ENCODE peak calls at places on chromosomes 1 and 21, in ten cellular contexts. N is prostate gland, G is fibroblast of villous mesenchyme, P is lower lobe of right lung, S is tibial nerve, D is BJ, O is adrenal gland, E is cardiac muscle cell, K is astrocyte of the spinal cord, M is cardiac fibroblast. Z is an unnamed sample.

GRCh38 chr1:10626781-10627410 is 152.1 kb downstream of the PEX14 start:
- DNase-seq in N (no peak), G (no peak), P (no peak), S (no peak), D (no peak), O (no peak), E (no peak), K (no peak), M (no peak), Z (no peak)

GRCh38 chr1:165495811-165496143 is 48.0 kb upstream of the LRRC52 start:
- DNase-seq in N (no peak), G (peak), P (no peak), S (no peak), D (no peak), O (no peak), E (no peak), K (no peak), M (no peak), Z (no peak)

GRCh38 chr21:43318841-43319781 is 107.8 kb downstream of the SIK1 start:
- DNase-seq in N (no peak), G (peak), P (no peak), S (peak), D (no peak), O (no peak), E (peak), K (peak), M (peak), Z (peak)

GRCh38 chr1:116453906-116454305 is 80.9 kb downstream of the ATP1A1 start:
- DNase-seq in N (no peak), G (peak), P (no peak), S (no peak), D (no peak), O (no peak), E (no peak), K (no peak), M (no peak), Z (no peak)

GRCh38 chr1:17798011-17798410 is 42.9 kb downstream of the ACTL8 start:
- DNase-seq in N (no peak), G (no peak), P (no peak), S (no peak), D (no peak), O (no peak), E (no peak), K (no peak), M (no peak), Z (no peak)

GRCh38 chr21:31205412-31205811 is 138.6 kb downstream of the TIAM1 start:
- DNase-seq in N (no peak), G (no peak), P (no peak), S (no peak), D (no peak), O (no peak), E (no peak), K (no peak), M (no peak), Z (no peak)

GRCh38 chr21:33940164-33940563 is 24.6 kb upstream of the ATP5PO start:
- DNase-seq in N (no peak), G (peak), P (no peak), S (no peak), D (no peak), O (no peak), E (peak), K (peak), M (peak), Z (peak)

GRCh38 chr21:42962360-42963007 is 11.9 kb upstream of the PKNOX1 start:
- DNase-seq in N (no peak), G (no peak), P (no peak), S (no peak), D (no peak), O (no peak), E (no peak), K (no peak), M (no peak), Z (no peak)

GRCh38 chr1:39167632-39168209 is 36.8 kb upstream of the MACF1 start:
- DNase-seq in N (no peak), G (peak), P (no peak), S (no peak), D (no peak), O (no peak), E (peak), K (no peak), M (peak), Z (peak)

GRCh38 chr1:185483647-185484450 is 166.8 kb upstream of the IVNS1ABP start:
- DNase-seq in N (peak), G (peak), P (no peak), S (peak), D (peak), O (no peak), E (peak), K (peak), M (peak), Z (peak)

GRCh38 chr1:158071106-158071505 is 77.7 kb downstream of the KIRREL1 start:
- DNase-seq in N (no peak), G (no peak), P (no peak), S (no peak), D (no peak), O (no peak), E (no peak), K (peak), M (no peak), Z (peak)

GRCh38 chr1:179369751-179370341 is 4.1 kb downstream of the AXDND1 start:
- DNase-seq in N (peak), G (peak), P (no peak), S (peak), D (no peak), O (no peak), E (peak), K (peak), M (peak), Z (peak)

GRCh38 chr1:40823971-40824370 is 38.2 kb downstream of the CITED4 start:
- DNase-seq in N (no peak), G (no peak), P (no peak), S (no peak), D (no peak), O (no peak), E (no peak), K (no peak), M (no peak), Z (no peak)

GRCh38 chr1:22428672-22429071 is 23.0 kb upstream of the ZBTB40 start:
- DNase-seq in N (no peak), G (peak), P (no peak), S (no peak), D (no peak), O (no peak), E (peak), K (peak), M (peak), Z (peak)

GRCh38 chr1:21639594-21640041 is 29.5 kb downstream of the RAP1GAP start:
- DNase-seq in N (no peak), G (no peak), P (no peak), S (no peak), D (no peak), O (peak), E (no peak), K (no peak), M (peak), Z (no peak)

GRCh38 chr21:44429894-44430293 is 25.4 kb upstream of the LRRC3 start:
- DNase-seq in N (no peak), G (no peak), P (no peak), S (no peak), D (no peak), O (no peak), E (no peak), K (peak), M (peak), Z (no peak)

GRCh38 chr1:2204384-2205190 is 10.0 kb upstream of the FAAP20 start:
- DNase-seq in N (no peak), G (peak), P (peak), S (peak), D (no peak), O (peak), E (peak), K (peak), M (peak), Z (peak)

GRCh38 chr1:241459186-241459802 is 60.3 kb downstream of the FH start:
- DNase-seq in N (no peak), G (no peak), P (no peak), S (no peak), D (no peak), O (no peak), E (no peak), K (no peak), M (no peak), Z (no peak)

GRCh38 chr1:90107971-90108370 is 113.1 kb downstream of the ZNF326 start:
- DNase-seq in N (no peak), G (no peak), P (no peak), S (no peak), D (no peak), O (no peak), E (no peak), K (no peak), M (no peak), Z (no peak)

GRCh38 chr1:192807221-192807967 is 1.4 kb upstream of the RGS2 start:
- DNase-seq in N (no peak), G (peak), P (no peak), S (no peak), D (no peak), O (no peak), E (peak), K (peak), M (peak), Z (peak)

GRCh38 chr1:150283260-150283659 is 906 bp downstream of the CIART start:
- DNase-seq in N (no peak), G (no peak), P (no peak), S (no peak), D (no peak), O (no peak), E (no peak), K (no peak), M (no peak), Z (no peak)

DNA sequence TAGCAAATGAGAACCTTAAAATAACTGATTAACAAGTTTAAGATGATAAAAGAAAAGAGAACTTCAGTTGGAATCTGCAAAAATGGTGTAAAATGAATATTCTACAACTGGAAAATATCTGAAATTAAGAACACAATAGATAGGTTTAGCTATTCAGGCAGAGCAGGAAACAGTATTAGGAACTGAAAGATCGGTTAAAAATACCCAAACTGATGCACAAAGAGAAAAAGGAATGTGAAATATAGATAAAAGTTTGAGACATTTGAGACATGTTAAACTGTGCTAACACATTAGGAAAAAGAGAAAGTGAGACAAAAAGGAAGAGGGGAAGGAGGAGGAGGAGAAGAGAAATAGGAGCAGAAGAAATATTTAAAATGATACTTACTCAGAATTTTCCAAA is 12.1 kb downstream of the CD55 start:
- DNase-seq in N (no peak), G (no peak), P (no peak), S (no peak), D (no peak), O (no peak), E (no peak), K (no peak), M (no peak), Z (no peak)
- H3K4me3 ChIP-seq in N (no peak), G (no peak), P (no peak), S (no peak), D (no peak), O (no peak), E (no peak), K (no peak), M (no peak), Z (no peak)

GRCh38 chr1:43564617-43565348 is 34.1 kb downstream of the PTPRF start:
- DNase-seq in N (no peak), G (no peak), P (no peak), S (no peak), D (no peak), O (no peak), E (no peak), K (no peak), M (no peak), Z (no peak)
- H3K4me3 ChIP-seq in N (no peak), G (no peak), P (peak), S (peak), D (no peak), O (no peak), E (no peak), K (no peak), M (no peak), Z (no peak)

DNA sequence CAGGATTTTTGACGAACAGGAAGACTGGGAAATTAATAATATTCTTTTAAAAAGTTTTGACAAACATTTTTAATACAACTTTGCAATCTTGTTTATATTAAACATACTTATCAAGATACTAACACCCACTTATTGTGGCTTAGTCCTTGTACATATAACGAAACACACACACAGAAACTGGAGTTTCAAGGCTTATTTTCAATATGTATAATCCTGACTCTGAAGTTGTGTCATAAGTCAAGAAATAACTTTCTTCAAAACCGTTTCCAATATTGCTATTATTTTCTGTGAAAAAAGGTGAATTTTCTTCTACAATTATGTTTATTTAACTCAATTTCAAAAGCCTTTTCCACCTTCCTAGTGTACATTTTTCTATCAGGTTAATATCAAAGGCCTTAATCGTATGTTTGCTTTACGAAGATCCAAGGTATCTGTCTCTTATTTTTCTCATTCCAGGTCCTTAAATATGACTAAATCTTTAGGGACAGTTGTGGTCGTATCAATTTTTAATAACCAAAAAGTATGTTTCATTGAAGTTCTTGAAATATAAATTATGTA is 1.8 kb downstream of the CDKN2C start:
- DNase-seq in N (no peak), G (no peak), P (no peak), S (no peak), D (no peak), O (no peak), E (no peak), K (no peak), M (peak), Z (no peak)
- H3K4me3 ChIP-seq in N (no peak), G (peak), P (peak), S (peak), D (peak), O (peak), E (no peak), K (no peak), M (peak), Z (peak)

GRCh38 chr21:19529031-19529430 is 1125.4 kb upstream of the TMPRSS15 start:
- DNase-seq in N (no peak), G (no peak), P (no peak), S (no peak), D (no peak), O (no peak), E (no peak), K (no peak), M (no peak), Z (no peak)

GRCh38 chr21:19523066-19523465 is 1119.5 kb upstream of the TMPRSS15 start:
- DNase-seq in N (no peak), G (no peak), P (no peak), S (no peak), D (no peak), O (no peak), E (no peak), K (no peak), M (no peak), Z (no peak)

GRCh38 chr21:19522384-19522783 is 1118.8 kb upstream of the TMPRSS15 start:
- DNase-seq in N (no peak), G (no peak), P (no peak), S (no peak), D (no peak), O (no peak), E (no peak), K (no peak), M (no peak), Z (no peak)

GRCh38 chr21:19523731-19524130 is 1120.1 kb upstream of the TMPRSS15 start:
- DNase-seq in N (no peak), G (no peak), P (no peak), S (no peak), D (no peak), O (no peak), E (no peak), K (peak), M (no peak), Z (no peak)
- H3K4me3 ChIP-seq in N (no peak), G (no peak), P (no peak), S (no peak), D (no peak), O (no peak), E (no peak), K (no peak), M (no peak), Z (no peak)

DNA sequence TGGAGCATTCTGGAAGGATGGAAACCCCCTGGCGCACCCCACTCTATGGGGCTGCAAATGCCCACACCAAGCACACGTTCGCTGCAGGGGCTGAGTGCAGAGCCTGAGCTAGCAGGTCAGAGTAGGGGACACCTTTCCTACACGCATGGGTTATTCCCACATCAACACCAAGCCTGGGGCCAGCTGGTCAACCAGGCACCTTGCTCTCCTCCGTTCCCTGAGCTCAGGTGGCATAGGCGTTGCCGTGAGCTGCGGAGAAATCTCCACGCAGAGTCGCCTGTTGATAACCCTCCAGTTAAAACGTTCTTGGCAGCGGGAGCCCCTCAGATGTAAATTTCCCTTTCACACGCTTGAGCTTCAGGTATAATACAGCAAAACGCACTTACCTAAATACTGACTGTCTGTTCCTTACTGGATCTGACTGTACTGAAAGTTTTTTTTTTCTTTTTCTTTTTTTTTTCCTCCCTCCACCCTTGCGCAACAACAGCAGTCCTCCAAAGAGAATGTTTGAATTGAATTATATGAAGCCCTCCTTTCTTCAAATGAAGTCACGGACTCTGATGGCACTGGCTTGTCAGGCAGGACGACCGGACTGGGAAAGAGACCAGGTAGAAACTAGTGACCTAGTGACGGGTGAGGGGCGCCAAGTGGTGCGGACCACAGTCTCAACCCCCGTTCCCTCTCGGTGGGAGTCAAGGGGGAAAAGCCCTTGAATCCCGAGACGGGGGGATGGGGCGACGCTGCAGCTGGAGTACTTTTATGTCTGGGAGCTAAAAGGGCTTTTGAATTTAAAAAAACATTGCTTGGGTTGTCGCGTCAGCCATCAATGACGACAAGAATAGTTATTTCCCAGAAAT is 2.0 kb downstream of the BRINP3 start:
- DNase-seq in N (no peak), G (no peak), P (peak), S (no peak), D (no peak), O (no peak), E (peak), K (peak), M (no peak), Z (no peak)
- H3K4me3 ChIP-seq in N (peak), G (no peak), P (no peak), S (peak), D (no peak), O (no peak), E (peak), K (peak), M (no peak), Z (no peak)

GRCh38 chr1:54577612-54578011 is 29.6 kb downstream of the ACOT11 start:
- DNase-seq in N (no peak), G (peak), P (peak), S (peak), D (no peak), O (peak), E (peak), K (peak), M (peak), Z (no peak)

GRCh38 chr1:54572236-54572850 is 24.3 kb downstream of the ACOT11 start:
- DNase-seq in N (no peak), G (no peak), P (no peak), S (no peak), D (no peak), O (no peak), E (no peak), K (no peak), M (no peak), Z (no peak)

GRCh38 chr1:54575605-54576004 is 27.6 kb downstream of the ACOT11 start:
- DNase-seq in N (no peak), G (no peak), P (no peak), S (no peak), D (no peak), O (no peak), E (no peak), K (no peak), M (no peak), Z (no peak)

GRCh38 chr1:54574158-54574778 is 26.2 kb downstream of the ACOT11 start:
- DNase-seq in N (no peak), G (no peak), P (no peak), S (no peak), D (no peak), O (no peak), E (no peak), K (no peak), M (no peak), Z (no peak)

GRCh38 chr1:54575161-54575560 is 27.1 kb downstream of the ACOT11 start:
- DNase-seq in N (no peak), G (no peak), P (no peak), S (no peak), D (no peak), O (no peak), E (no peak), K (no peak), M (no peak), Z (no peak)
- H3K4me3 ChIP-seq in N (no peak), G (no peak), P (no peak), S (no peak), D (no peak), O (no peak), E (no peak), K (no peak), M (no peak), Z (no peak)

GRCh38 chr1:32997381-32997891 is 32.8 kb upstream of the RNF19B start:
- DNase-seq in N (no peak), G (peak), P (no peak), S (no peak), D (peak), O (peak), E (peak), K (peak), M (peak), Z (peak)
- H3K4me3 ChIP-seq in N (no peak), G (no peak), P (no peak), S (no peak), D (no peak), O (no peak), E (no peak), K (no peak), M (no peak), Z (no peak)

GRCh38 chr1:224168859-224169380 is 14.1 kb upstream of the DEGS1 start:
- DNase-seq in N (no peak), G (peak), P (no peak), S (no peak), D (no peak), O (no peak), E (peak), K (peak), M (peak), Z (peak)
- H3K4me3 ChIP-seq in N (no peak), G (no peak), P (no peak), S (no peak), D (no peak), O (no peak), E (no peak), K (no peak), M (no peak), Z (peak)

GRCh38 chr1:247110627-247111258 is 6.6 kb upstream of the ZNF669 start:
- DNase-seq in N (no peak), G (no peak), P (no peak), S (peak), D (no peak), O (no peak), E (no peak), K (no peak), M (no peak), Z (peak)
- H3K4me3 ChIP-seq in N (peak), G (peak), P (peak), S (peak), D (peak), O (peak), E (peak), K (peak), M (peak), Z (peak)

GRCh38 chr1:154624756-154625643 is 17.0 kb upstream of the ADAR start:
- DNase-seq in N (no peak), G (peak), P (no peak), S (no peak), D (no peak), O (no peak), E (peak), K (peak), M (peak), Z (peak)

GRCh38 chr1:154629160-154630073 is 21.4 kb upstream of the ADAR start:
- DNase-seq in N (no peak), G (peak), P (no peak), S (no peak), D (no peak), O (no peak), E (peak), K (no peak), M (no peak), Z (no peak)

GRCh38 chr1:154627247-154628121 is 19.5 kb upstream of the ADAR start:
- DNase-seq in N (peak), G (peak), P (peak), S (peak), D (no peak), O (peak), E (peak), K (peak), M (peak), Z (peak)

GRCh38 chr1:154626456-154627246 is 18.7 kb upstream of the ADAR start:
- DNase-seq in N (no peak), G (no peak), P (no peak), S (no peak), D (no peak), O (no peak), E (no peak), K (no peak), M (no peak), Z (no peak)

DNA sequence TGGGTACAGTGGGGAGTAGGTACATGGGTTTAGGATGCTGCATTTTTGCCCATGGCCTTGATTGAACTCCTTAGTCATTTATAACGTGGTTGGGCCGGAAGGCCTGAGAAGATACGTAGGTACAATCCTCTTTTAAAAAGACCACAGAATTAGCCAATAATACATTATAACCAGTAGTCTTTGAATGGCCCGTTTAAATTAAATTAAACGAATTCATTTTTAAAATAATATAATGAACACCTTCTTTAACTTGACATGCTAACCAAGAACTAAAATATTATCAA is 20.1 kb upstream of the ADAR start:
- DNase-seq in N (no peak), G (no peak), P (no peak), S (no peak), D (no peak), O (no peak), E (no peak), K (no peak), M (no peak), Z (no peak)
- H3K4me3 ChIP-seq in N (peak), G (peak), P (peak), S (peak), D (peak), O (peak), E (peak), K (peak), M (peak), Z (peak)

Z was measured in AG10803.